ENCODE peak calls at places on chromosomes 7 and 10, in four cellular contexts. One of them, this sample, is unnamed.

GRCh38 chr7:94040254-94040653 is 36.1 kb upstream of the BET1 start:
- DNase-seq in cardiac muscle cell: no peak
- DNase-seq in right cardiac atrium: no peak
- DNase-seq in astrocyte: no peak
- DNase-seq in this sample: no peak

GRCh38 chr7:26374665-26375373 is 83.2 kb downstream of the SNX10 start:
- DNase-seq in cardiac muscle cell: no peak
- DNase-seq in right cardiac atrium: no peak
- DNase-seq in astrocyte: no peak
- DNase-seq in this sample: no peak

GRCh38 chr10:35890970-35891330 is 248.9 kb upstream of the FZD8 start:
- DNase-seq in cardiac muscle cell: peak
- DNase-seq in right cardiac atrium: no peak
- DNase-seq in astrocyte: no peak
- DNase-seq in this sample: no peak

GRCh38 chr7:28296571-28297483 is 115.5 kb upstream of the CREB5 start:
- DNase-seq in cardiac muscle cell: peak
- DNase-seq in right cardiac atrium: no peak
- DNase-seq in astrocyte: no peak
- DNase-seq in this sample: no peak

GRCh38 chr7:75567948-75568595 is 76.0 kb downstream of the SPDYE5 start:
- DNase-seq in cardiac muscle cell: no peak
- DNase-seq in right cardiac atrium: no peak
- DNase-seq in astrocyte: no peak
- DNase-seq in this sample: no peak

GRCh38 chr7:17532861-17533404 is 234.5 kb downstream of the AHR start:
- DNase-seq in cardiac muscle cell: peak
- DNase-seq in right cardiac atrium: no peak
- DNase-seq in astrocyte: peak
- DNase-seq in this sample: no peak

GRCh38 chr7:120714945-120715344 is 143.0 kb downstream of the TSPAN12 start:
- DNase-seq in cardiac muscle cell: peak
- DNase-seq in right cardiac atrium: no peak
- DNase-seq in astrocyte: peak
- DNase-seq in this sample: no peak

GRCh38 chr10:14562615-14563214 is 212.0 kb downstream of the FAM107B start:
- DNase-seq in cardiac muscle cell: no peak
- DNase-seq in right cardiac atrium: no peak
- DNase-seq in astrocyte: no peak
- DNase-seq in this sample: no peak

GRCh38 chr10:108852211-108852610 is 1071.1 kb downstream of the XPNPEP1 start:
- DNase-seq in cardiac muscle cell: no peak
- DNase-seq in right cardiac atrium: no peak
- DNase-seq in astrocyte: no peak
- DNase-seq in this sample: no peak

GRCh38 chr10:86288695-86289576 is 77.7 kb downstream of the GRID1 start:
- DNase-seq in cardiac muscle cell: no peak
- DNase-seq in right cardiac atrium: no peak
- DNase-seq in astrocyte: no peak
- DNase-seq in this sample: no peak

GRCh38 chr7:129948338-129948737 is 4.4 kb downstream of the UBE2H start:
- DNase-seq in cardiac muscle cell: no peak
- DNase-seq in right cardiac atrium: no peak
- DNase-seq in astrocyte: no peak
- DNase-seq in this sample: no peak

GRCh38 chr7:158779061-158779992 is 50.0 kb downstream of the ESYT2 start:
- DNase-seq in cardiac muscle cell: peak
- DNase-seq in right cardiac atrium: no peak
- DNase-seq in astrocyte: no peak
- DNase-seq in this sample: no peak

GRCh38 chr7:130210181-130210935 is 2.7 kb downstream of the SSMEM1 start:
- DNase-seq in cardiac muscle cell: no peak
- DNase-seq in right cardiac atrium: no peak
- DNase-seq in astrocyte: no peak
- DNase-seq in this sample: no peak

GRCh38 chr7:29968683-29969457 is 20.7 kb downstream of the SCRN1 start:
- DNase-seq in cardiac muscle cell: peak
- DNase-seq in right cardiac atrium: no peak
- DNase-seq in astrocyte: peak
- DNase-seq in this sample: peak

GRCh38 chr7:123675092-123675473 is 19.4 kb downstream of the LMOD2 start:
- DNase-seq in cardiac muscle cell: peak
- DNase-seq in right cardiac atrium: no peak
- DNase-seq in astrocyte: peak
- DNase-seq in this sample: no peak

GRCh38 chr7:105718511-105718925 is 137.2 kb upstream of the EFCAB10 start:
- DNase-seq in cardiac muscle cell: no peak
- DNase-seq in right cardiac atrium: no peak
- DNase-seq in astrocyte: no peak
- DNase-seq in this sample: no peak

GRCh38 chr7:152178405-152179058 is 153.1 kb downstream of the GALNT11 start:
- DNase-seq in cardiac muscle cell: no peak
- DNase-seq in right cardiac atrium: no peak
- DNase-seq in astrocyte: no peak
- DNase-seq in this sample: no peak

GRCh38 chr7:28291559-28291958 is 111.0 kb upstream of the JAZF1 start:
- DNase-seq in cardiac muscle cell: no peak
- DNase-seq in right cardiac atrium: no peak
- DNase-seq in astrocyte: no peak
- DNase-seq in this sample: no peak

GRCh38 chr10:124574456-124575070 is 112.9 kb downstream of the LHPP start:
- DNase-seq in cardiac muscle cell: no peak
- DNase-seq in right cardiac atrium: no peak
- DNase-seq in astrocyte: no peak
- DNase-seq in this sample: no peak

GRCh38 chr10:88162852-88163251 is 299.4 kb downstream of the PTEN start:
- DNase-seq in cardiac muscle cell: no peak
- DNase-seq in right cardiac atrium: no peak
- DNase-seq in astrocyte: no peak
- DNase-seq in this sample: no peak

GRCh38 chr7:106848851-106849442 is 16.1 kb upstream of the PIK3CG start:
- DNase-seq in cardiac muscle cell: peak
- DNase-seq in right cardiac atrium: no peak
- DNase-seq in astrocyte: peak
- DNase-seq in this sample: peak

GRCh38 chr7:33191326-33191725 is 62.0 kb downstream of the BBS9 start:
- DNase-seq in cardiac muscle cell: no peak
- DNase-seq in right cardiac atrium: no peak
- DNase-seq in astrocyte: no peak
- DNase-seq in this sample: no peak

GRCh38 chr10:110192552-110192951 is 14.9 kb upstream of the MXI1 start:
- DNase-seq in cardiac muscle cell: peak
- DNase-seq in right cardiac atrium: no peak
- DNase-seq in astrocyte: no peak
- DNase-seq in this sample: no peak

GRCh38 chr7:28417321-28417940 is 5.1 kb downstream of the CREB5 start:
- DNase-seq in cardiac muscle cell: no peak
- DNase-seq in right cardiac atrium: no peak
- DNase-seq in astrocyte: no peak
- DNase-seq in this sample: no peak

GRCh38 chr7:22884911-22885823 is 62.5 kb upstream of the TOMM7 start:
- DNase-seq in cardiac muscle cell: no peak
- DNase-seq in right cardiac atrium: no peak
- DNase-seq in astrocyte: no peak
- DNase-seq in this sample: no peak

GRCh38 chr10:69845574-69846251 is 44.0 kb downstream of the COL13A1 start:
- DNase-seq in cardiac muscle cell: peak
- DNase-seq in right cardiac atrium: peak
- DNase-seq in astrocyte: no peak
- DNase-seq in this sample: no peak
- H3K27ac ChIP-seq in cardiac muscle cell: peak
- H3K27ac ChIP-seq in right cardiac atrium: peak
- H3K27ac ChIP-seq in astrocyte: no peak
- H3K27ac ChIP-seq in this sample: no peak

DNA sequence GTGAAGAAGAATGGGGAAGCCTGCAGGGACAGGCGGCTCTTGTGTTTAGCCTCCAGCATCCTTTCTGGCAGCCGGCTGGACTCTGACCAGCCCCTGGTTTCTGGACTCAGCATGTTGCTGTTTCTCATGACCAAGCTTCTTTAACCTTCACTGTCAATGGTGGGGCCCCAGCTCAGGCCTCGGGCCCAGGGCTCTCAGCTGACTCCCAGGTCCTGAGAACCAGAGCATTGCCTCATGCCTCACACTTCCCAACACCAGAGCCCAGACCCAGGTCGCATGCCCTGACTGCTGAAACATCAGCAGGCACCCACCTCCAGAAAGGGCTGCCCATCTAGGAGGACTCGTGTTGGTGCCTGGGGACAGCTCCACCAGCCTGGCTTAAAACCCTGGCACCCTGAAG is 34.8 kb upstream of the FGFR2 start:
- DNase-seq in cardiac muscle cell: no peak
- DNase-seq in right cardiac atrium: no peak
- DNase-seq in astrocyte: no peak
- DNase-seq in this sample: no peak
- H3K27ac ChIP-seq in cardiac muscle cell: no peak
- H3K27ac ChIP-seq in right cardiac atrium: no peak
- H3K27ac ChIP-seq in astrocyte: no peak
- H3K27ac ChIP-seq in this sample: no peak

DNA sequence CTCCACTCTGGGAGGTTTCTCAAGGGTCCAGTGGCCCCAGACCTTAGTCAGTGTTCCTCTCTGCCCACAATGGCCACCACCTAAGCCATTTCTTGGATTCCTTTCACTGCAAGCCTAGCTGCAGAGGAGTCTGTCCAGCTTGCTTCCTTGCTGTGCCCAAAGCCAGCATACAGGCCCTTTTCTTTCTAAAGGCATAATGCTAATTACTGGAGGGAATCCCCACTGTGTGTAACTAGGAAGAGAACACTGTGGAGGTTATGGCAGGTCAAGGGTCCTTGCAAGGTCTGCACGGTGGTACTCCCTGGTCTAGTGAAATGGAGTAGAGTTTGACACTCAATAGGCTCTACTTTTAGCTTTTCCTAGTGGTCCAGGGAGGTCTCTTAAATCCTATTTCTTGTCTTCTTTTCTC is 70.4 kb upstream of the CC2D2B start:
- DNase-seq in cardiac muscle cell: no peak
- DNase-seq in right cardiac atrium: no peak
- DNase-seq in astrocyte: no peak
- DNase-seq in this sample: no peak
- H3K27ac ChIP-seq in cardiac muscle cell: no peak
- H3K27ac ChIP-seq in right cardiac atrium: no peak
- H3K27ac ChIP-seq in astrocyte: no peak
- H3K27ac ChIP-seq in this sample: no peak

GRCh38 chr7:24477807-24478655 is 95.2 kb upstream of the PALS2 start:
- DNase-seq in cardiac muscle cell: peak
- DNase-seq in right cardiac atrium: no peak
- DNase-seq in astrocyte: peak
- DNase-seq in this sample: peak
- H3K27ac ChIP-seq in cardiac muscle cell: no peak
- H3K27ac ChIP-seq in right cardiac atrium: no peak
- H3K27ac ChIP-seq in astrocyte: peak
- H3K27ac ChIP-seq in this sample: peak

GRCh38 chr7:150399861-150400778 is 21.0 kb downstream of the ZNF775 start:
- DNase-seq in cardiac muscle cell: peak
- DNase-seq in right cardiac atrium: no peak
- DNase-seq in astrocyte: peak
- DNase-seq in this sample: no peak
- H3K27ac ChIP-seq in cardiac muscle cell: peak
- H3K27ac ChIP-seq in right cardiac atrium: no peak
- H3K27ac ChIP-seq in astrocyte: peak
- H3K27ac ChIP-seq in this sample: peak

This sample was measured in AG04450.